ENCODE peak calls at places on chromosome X, in nine cellular contexts. One of them, this sample, is unnamed.

GRCh38 chrX:121254336-121254735 is 206.9 kb downstream of the GLUD2 start:
- DNase-seq in AG04450: no peak
- DNase-seq in dorsolateral prefrontal cortex: no peak
- DNase-seq in osteocyte: no peak
- DNase-seq in body of pancreas: no peak
- DNase-seq in GM13976: no peak
- DNase-seq in spleen: no peak
- DNase-seq in GM20000: no peak
- DNase-seq in heart left ventricle: no peak
- DNase-seq in this sample: no peak

GRCh38 chrX:31550169-31550568 is 478.3 kb upstream of the FTHL17 start:
- DNase-seq in AG04450: no peak
- DNase-seq in dorsolateral prefrontal cortex: no peak
- DNase-seq in osteocyte: no peak
- DNase-seq in body of pancreas: no peak
- DNase-seq in GM13976: no peak
- DNase-seq in spleen: no peak
- DNase-seq in GM20000: no peak
- DNase-seq in heart left ventricle: no peak
- DNase-seq in this sample: no peak

GRCh38 chrX:31099536-31100090 is 27.8 kb upstream of the FTHL17 start:
- DNase-seq in AG04450: no peak
- DNase-seq in dorsolateral prefrontal cortex: no peak
- DNase-seq in osteocyte: no peak
- DNase-seq in body of pancreas: no peak
- DNase-seq in GM13976: peak
- DNase-seq in spleen: no peak
- DNase-seq in GM20000: peak
- DNase-seq in heart left ventricle: no peak
- DNase-seq in this sample: no peak

GRCh38 chrX:139932077-139932900 is 564 bp downstream of the ATP11C start:
- DNase-seq in AG04450: no peak
- DNase-seq in dorsolateral prefrontal cortex: no peak
- DNase-seq in osteocyte: peak
- DNase-seq in body of pancreas: peak
- DNase-seq in GM13976: peak
- DNase-seq in spleen: peak
- DNase-seq in GM20000: peak
- DNase-seq in heart left ventricle: peak
- DNase-seq in this sample: peak

GRCh38 chrX:106952988-106953387 is 32.8 kb downstream of the CLDN2 start:
- DNase-seq in AG04450: no peak
- DNase-seq in dorsolateral prefrontal cortex: no peak
- DNase-seq in osteocyte: no peak
- DNase-seq in body of pancreas: no peak
- DNase-seq in GM13976: no peak
- DNase-seq in spleen: no peak
- DNase-seq in GM20000: no peak
- DNase-seq in heart left ventricle: no peak
- DNase-seq in this sample: no peak

GRCh38 chrX:37783284-37783683 is 3.4 kb downstream of the CYBB start:
- DNase-seq in AG04450: no peak
- DNase-seq in dorsolateral prefrontal cortex: no peak
- DNase-seq in osteocyte: no peak
- DNase-seq in body of pancreas: no peak
- DNase-seq in GM13976: no peak
- DNase-seq in spleen: peak
- DNase-seq in GM20000: no peak
- DNase-seq in heart left ventricle: peak
- DNase-seq in this sample: no peak

GRCh38 chrX:65677954-65678469 is 10.6 kb downstream of the MSN start:
- DNase-seq in AG04450: peak
- DNase-seq in dorsolateral prefrontal cortex: no peak
- DNase-seq in osteocyte: no peak
- DNase-seq in body of pancreas: peak
- DNase-seq in GM13976: no peak
- DNase-seq in spleen: no peak
- DNase-seq in GM20000: no peak
- DNase-seq in heart left ventricle: no peak
- DNase-seq in this sample: no peak

GRCh38 chrX:18886344-18887161 is 97.4 kb downstream of the PHKA2 start:
- DNase-seq in AG04450: no peak
- DNase-seq in dorsolateral prefrontal cortex: peak
- DNase-seq in osteocyte: no peak
- DNase-seq in body of pancreas: peak
- DNase-seq in GM13976: peak
- DNase-seq in spleen: peak
- DNase-seq in GM20000: peak
- DNase-seq in heart left ventricle: peak
- DNase-seq in this sample: no peak

GRCh38 chrX:116285506-116285905 is 115.0 kb downstream of the AGTR2 start:
- DNase-seq in AG04450: no peak
- DNase-seq in dorsolateral prefrontal cortex: no peak
- DNase-seq in osteocyte: no peak
- DNase-seq in body of pancreas: no peak
- DNase-seq in GM13976: no peak
- DNase-seq in spleen: no peak
- DNase-seq in GM20000: no peak
- DNase-seq in heart left ventricle: no peak
- DNase-seq in this sample: no peak

GRCh38 chrX:112513154-112513553 is 166.6 kb downstream of the LHFPL1 start:
- DNase-seq in AG04450: peak
- DNase-seq in dorsolateral prefrontal cortex: no peak
- DNase-seq in osteocyte: no peak
- DNase-seq in body of pancreas: no peak
- DNase-seq in GM13976: no peak
- DNase-seq in spleen: no peak
- DNase-seq in GM20000: no peak
- DNase-seq in heart left ventricle: no peak
- DNase-seq in this sample: no peak

GRCh38 chrX:13341491-13342101 is 21.7 kb upstream of the ATXN3L start:
- DNase-seq in AG04450: no peak
- DNase-seq in dorsolateral prefrontal cortex: no peak
- DNase-seq in osteocyte: no peak
- DNase-seq in body of pancreas: no peak
- DNase-seq in GM13976: no peak
- DNase-seq in spleen: no peak
- DNase-seq in GM20000: no peak
- DNase-seq in heart left ventricle: no peak
- DNase-seq in this sample: no peak

GRCh38 chrX:70436380-70436779 is 8.3 kb upstream of the DLG3 start:
- DNase-seq in AG04450: no peak
- DNase-seq in dorsolateral prefrontal cortex: no peak
- DNase-seq in osteocyte: no peak
- DNase-seq in body of pancreas: no peak
- DNase-seq in GM13976: no peak
- DNase-seq in spleen: no peak
- DNase-seq in GM20000: no peak
- DNase-seq in heart left ventricle: no peak
- DNase-seq in this sample: no peak

DNA sequence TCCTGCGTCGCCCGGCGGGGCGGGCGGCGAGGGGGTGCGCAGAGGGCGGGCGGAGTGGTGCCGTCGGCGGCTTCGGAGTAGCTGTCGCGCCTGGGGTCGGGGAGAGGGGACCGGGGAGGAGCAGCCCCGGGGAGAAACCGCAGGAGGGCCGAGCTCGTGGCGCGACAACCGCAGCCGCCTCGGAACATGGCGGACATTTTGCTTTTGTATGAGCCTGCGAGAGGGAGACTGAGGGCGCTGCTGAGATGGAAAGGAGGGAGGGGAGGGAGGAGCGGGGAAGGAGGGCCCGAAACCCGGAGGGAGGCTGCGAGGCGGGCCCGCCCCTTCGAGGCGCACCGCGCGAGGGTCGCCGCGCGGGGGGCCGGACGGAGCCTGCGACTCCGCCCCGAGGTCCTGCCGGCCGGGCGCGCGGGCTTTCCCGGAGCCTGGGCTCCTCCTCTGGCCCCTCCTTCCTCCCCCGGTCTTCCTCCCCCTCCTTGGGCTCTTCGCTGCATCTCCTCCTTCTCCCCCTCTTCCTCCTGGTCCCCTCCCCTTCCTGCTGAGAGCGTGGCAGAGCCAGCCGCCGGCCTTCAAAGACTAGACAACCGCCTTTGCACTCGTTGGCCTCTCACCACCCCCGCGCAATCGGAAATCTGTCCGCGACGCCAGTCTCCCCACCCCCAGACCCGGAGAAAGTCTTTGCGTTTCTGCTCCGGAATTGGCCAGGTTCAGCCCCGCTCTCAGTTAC is 1.1 kb downstream of the INTS6L start:
- DNase-seq in AG04450: peak
- DNase-seq in dorsolateral prefrontal cortex: peak
- DNase-seq in osteocyte: peak
- DNase-seq in body of pancreas: peak
- DNase-seq in GM13976: peak
- DNase-seq in spleen: peak
- DNase-seq in GM20000: peak
- DNase-seq in heart left ventricle: peak
- DNase-seq in this sample: peak
- TF ChIP-seq CTCF in AG04450: no peak
- TF ChIP-seq CTCF in dorsolateral prefrontal cortex: no peak
- TF ChIP-seq CTCF in osteocyte: no peak
- TF ChIP-seq CTCF in body of pancreas: no peak
- TF ChIP-seq CTCF in GM13976: no peak
- TF ChIP-seq CTCF in spleen: no peak
- TF ChIP-seq CTCF in GM20000: no peak
- TF ChIP-seq CTCF in heart left ventricle: peak
- TF ChIP-seq CTCF in this sample: no peak

GRCh38 chrX:88424071-88424470 is 323.0 kb upstream of the CPXCR1 start:
- DNase-seq in AG04450: no peak
- DNase-seq in dorsolateral prefrontal cortex: no peak
- DNase-seq in osteocyte: no peak
- DNase-seq in body of pancreas: no peak
- DNase-seq in GM13976: no peak
- DNase-seq in spleen: no peak
- DNase-seq in GM20000: no peak
- DNase-seq in heart left ventricle: no peak
- DNase-seq in this sample: no peak

GRCh38 chrX:88424541-88424940 is 322.5 kb upstream of the CPXCR1 start:
- DNase-seq in AG04450: no peak
- DNase-seq in dorsolateral prefrontal cortex: no peak
- DNase-seq in osteocyte: no peak
- DNase-seq in body of pancreas: no peak
- DNase-seq in GM13976: no peak
- DNase-seq in spleen: no peak
- DNase-seq in GM20000: no peak
- DNase-seq in heart left ventricle: no peak
- DNase-seq in this sample: no peak

DNA sequence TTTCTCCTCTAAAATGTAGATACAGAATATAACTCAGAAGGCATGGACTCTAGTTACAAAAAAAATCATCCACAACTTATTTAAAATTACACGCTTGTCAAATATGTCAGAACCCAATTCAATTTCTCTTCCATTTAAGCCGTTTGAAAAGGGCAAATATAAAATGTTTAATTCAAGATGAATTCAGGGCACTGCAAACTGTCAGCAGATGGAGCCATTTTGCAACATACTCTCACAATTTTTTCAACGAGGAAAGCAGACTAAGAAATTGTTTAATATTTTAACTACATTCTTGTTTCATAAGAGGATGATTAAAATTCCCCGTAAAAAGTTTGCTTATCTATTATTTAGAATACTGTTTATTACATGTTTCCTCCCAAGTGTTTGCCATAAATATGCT is 321.3 kb upstream of the CPXCR1 start:
- DNase-seq in AG04450: no peak
- DNase-seq in dorsolateral prefrontal cortex: no peak
- DNase-seq in osteocyte: no peak
- DNase-seq in body of pancreas: no peak
- DNase-seq in GM13976: no peak
- DNase-seq in spleen: no peak
- DNase-seq in GM20000: no peak
- DNase-seq in heart left ventricle: no peak
- DNase-seq in this sample: no peak
- TF ChIP-seq CTCF in AG04450: no peak
- TF ChIP-seq CTCF in dorsolateral prefrontal cortex: peak
- TF ChIP-seq CTCF in osteocyte: peak
- TF ChIP-seq CTCF in body of pancreas: no peak
- TF ChIP-seq CTCF in GM13976: no peak
- TF ChIP-seq CTCF in spleen: no peak
- TF ChIP-seq CTCF in GM20000: no peak
- TF ChIP-seq CTCF in heart left ventricle: peak
- TF ChIP-seq CTCF in this sample: peak

DNA sequence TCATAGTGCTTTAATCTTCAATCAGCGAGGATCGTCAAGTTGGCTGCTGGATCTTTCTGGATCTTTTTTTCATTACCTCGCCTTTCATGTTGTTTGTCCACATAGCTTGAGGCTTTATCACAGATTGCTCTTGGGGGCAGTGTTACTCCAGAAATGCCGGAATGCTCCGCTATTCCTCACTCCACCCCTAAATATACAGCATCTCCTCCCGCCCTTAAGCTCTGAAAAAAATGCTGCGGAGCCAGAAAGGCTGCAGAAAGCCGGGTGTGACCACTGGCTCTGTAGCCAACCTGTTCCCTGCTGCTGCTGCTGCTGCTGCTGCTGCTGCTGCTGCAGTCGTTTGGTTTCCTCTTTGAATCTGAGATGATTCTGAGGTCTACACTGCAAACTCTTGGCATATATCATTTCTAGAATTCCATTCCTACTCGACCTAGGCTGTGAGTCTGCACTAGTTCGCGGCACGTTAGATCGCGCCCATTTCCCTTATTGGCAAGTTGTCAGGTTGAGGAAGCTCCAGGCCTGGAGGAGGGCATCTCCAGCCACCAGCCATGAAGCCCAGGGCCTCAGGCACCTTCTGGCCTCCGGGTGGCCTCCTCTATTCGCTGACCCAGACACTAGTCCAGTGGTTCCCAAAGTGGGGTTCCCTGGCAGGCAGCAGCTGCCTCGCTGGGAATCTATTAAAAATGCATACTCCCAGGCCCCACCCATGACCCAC is 34.2 kb downstream of the WDR13 start:
- DNase-seq in AG04450: peak
- DNase-seq in dorsolateral prefrontal cortex: peak
- DNase-seq in osteocyte: peak
- DNase-seq in body of pancreas: peak
- DNase-seq in GM13976: peak
- DNase-seq in spleen: peak
- DNase-seq in GM20000: peak
- DNase-seq in heart left ventricle: peak
- DNase-seq in this sample: peak
- TF ChIP-seq CTCF in AG04450: peak
- TF ChIP-seq CTCF in dorsolateral prefrontal cortex: peak
- TF ChIP-seq CTCF in osteocyte: peak
- TF ChIP-seq CTCF in body of pancreas: peak
- TF ChIP-seq CTCF in GM13976: peak
- TF ChIP-seq CTCF in spleen: peak
- TF ChIP-seq CTCF in GM20000: no peak
- TF ChIP-seq CTCF in heart left ventricle: peak
- TF ChIP-seq CTCF in this sample: no peak

DNA sequence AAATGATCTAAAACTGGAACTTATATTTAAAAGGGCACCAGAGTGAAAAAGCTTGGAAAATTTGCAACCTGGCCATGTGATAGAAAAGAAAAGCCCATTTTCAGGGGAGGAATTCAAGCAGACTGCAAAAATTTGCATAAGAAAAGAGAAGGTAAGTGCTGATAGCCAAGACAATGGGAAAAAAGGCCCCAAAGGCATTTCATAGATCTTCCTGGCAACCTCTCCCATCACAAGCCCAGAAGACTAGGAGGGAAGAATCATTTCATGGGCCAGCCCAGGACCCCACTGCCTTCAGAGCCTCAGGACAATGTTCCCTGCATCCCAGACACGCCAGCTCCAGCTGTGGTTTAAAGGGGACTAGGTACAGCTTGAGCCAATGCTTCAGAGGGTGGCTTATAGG is 887.3 kb upstream of the DIAPH2 start:
- DNase-seq in AG04450: no peak
- DNase-seq in dorsolateral prefrontal cortex: no peak
- DNase-seq in osteocyte: no peak
- DNase-seq in body of pancreas: no peak
- DNase-seq in GM13976: no peak
- DNase-seq in spleen: no peak
- DNase-seq in GM20000: no peak
- DNase-seq in heart left ventricle: no peak
- DNase-seq in this sample: no peak
- TF ChIP-seq CTCF in AG04450: no peak
- TF ChIP-seq CTCF in dorsolateral prefrontal cortex: no peak
- TF ChIP-seq CTCF in osteocyte: no peak
- TF ChIP-seq CTCF in body of pancreas: no peak
- TF ChIP-seq CTCF in GM13976: no peak
- TF ChIP-seq CTCF in spleen: no peak
- TF ChIP-seq CTCF in GM20000: no peak
- TF ChIP-seq CTCF in heart left ventricle: no peak
- TF ChIP-seq CTCF in this sample: no peak